ENCODE peak calls at places on chromosomes 5 and 9, in four cellular contexts. T is NCI-H1105 treated with DMSO at 0.1 percent for 48 hours; S is psoas muscle; Y is activated T-cell treated with anti-CD3 and anti-CD28 coated beads, Interleukin-2, amount 50 U/mL, for 1 hour. O is an unnamed sample.

GRCh38 chr5:68178579-68178978 is 37.0 kb upstream of the PIK3R1 start:
- DNase-seq in S (no peak), Y (no peak), T (no peak), O (no peak)

GRCh38 chr5:149397530-149397929 is 18.4 kb upstream of the IL17B start:
- DNase-seq in Y (no peak), S (peak; percentile 75), T (no peak), O (no peak)

GRCh38 chr5:32346869-32347268 is 34.1 kb upstream of the MTMR12 start:
- DNase-seq in Y (no peak), S (no peak), T (no peak), O (no peak)

GRCh38 chr9:34197756-34198711 is 19.2 kb downstream of the UBAP1 start:
- DNase-seq in S (no peak), T (no peak), Y (no peak), O (no peak)

GRCh38 chr5:174229640-174230350 is 184.3 kb downstream of the NSG2 start:
- DNase-seq in T (no peak), S (no peak), Y (no peak), O (no peak)

GRCh38 chr5:142743677-142744441 is 26.3 kb upstream of the ARHGAP26 start:
- DNase-seq in Y (no peak), T (no peak), S (no peak), O (no peak)

GRCh38 chr5:177369050-177369912 is 11.6 kb downstream of the RGS14 start:
- DNase-seq in Y (peak; percentile 44), T (no peak), S (no peak), O (peak; percentile 59)

GRCh38 chr5:171295801-171296200 is 13.2 kb upstream of the TLX3 start:
- DNase-seq in T (no peak), Y (no peak), S (no peak), O (no peak)

GRCh38 chr9:125436613-125437443 is 175.2 kb downstream of the GAPVD1 start:
- DNase-seq in S (no peak), T (no peak), Y (no peak), O (no peak)